ENCODE peak calls at places on chromosomes 12 and 14, in nine cellular contexts. U, T, Z, M, J, L, Q, X and B are unnamed samples.

GRCh38 chr14:25516838-25517237 is 466.9 kb upstream of the STXBP6 start:
- DNase-seq in U (no peak), T (no peak), Z (no peak), M (no peak), J (no peak), L (no peak), Q (no peak), X (no peak), B (no peak)

GRCh38 chr14:74596747-74597456 is 15.1 kb downstream of the LTBP2 start:
- DNase-seq in U (no peak), T (no peak), Z (no peak), M (no peak), J (no peak), L (no peak), Q (peak), X (no peak), B (no peak)

GRCh38 chr14:86237733-86238132 is 707.8 kb downstream of the FLRT2 start:
- DNase-seq in U (no peak), T (no peak), Z (no peak), M (no peak), J (no peak), L (no peak), Q (no peak), X (no peak), B (no peak)

GRCh38 chr14:64510825-64511679 is 6.5 kb downstream of the ZBTB1 start:
- DNase-seq in U (peak), T (peak), Z (no peak), M (peak), J (peak), L (no peak), Q (peak), X (peak), B (no peak)

GRCh38 chr12:111693818-111694217 is 8.0 kb downstream of the ACAD10 start:
- DNase-seq in U (no peak), T (no peak), Z (no peak), M (no peak), J (no peak), L (no peak), Q (no peak), X (no peak), B (no peak)

GRCh38 chr14:45185110-45185814 is 49.5 kb downstream of the FANCM start:
- DNase-seq in U (no peak), T (no peak), Z (no peak), M (no peak), J (no peak), L (no peak), Q (no peak), X (no peak), B (no peak)

GRCh38 chr14:21268612-21269251 is 510 bp downstream of the HNRNPC start:
- DNase-seq in U (no peak), T (no peak), Z (no peak), M (no peak), J (no peak), L (peak), Q (no peak), X (no peak), B (no peak)

GRCh38 chr12:51832708-51833107 is 15.8 kb downstream of the FIGNL2 start:
- DNase-seq in U (no peak), T (no peak), Z (no peak), M (no peak), J (no peak), L (no peak), Q (no peak), X (no peak), B (no peak)

GRCh38 chr12:3727354-3727753 is 25.6 kb downstream of the CRACR2A start:
- DNase-seq in U (no peak), T (no peak), Z (no peak), M (no peak), J (no peak), L (no peak), Q (no peak), X (no peak), B (no peak)

GRCh38 chr14:77615231-77616132 is 955 bp downstream of the SPTLC2 start:
- DNase-seq in U (no peak), T (no peak), Z (no peak), M (peak), J (no peak), L (no peak), Q (no peak), X (peak), B (no peak)

GRCh38 chr14:55604467-55604866 is 24.5 kb downstream of the KTN1 start:
- DNase-seq in U (no peak), T (no peak), Z (no peak), M (no peak), J (no peak), L (no peak), Q (no peak), X (no peak), B (no peak)

GRCh38 chr14:73786942-73787759 is 64.5 kb upstream of the PTGR2 start:
- DNase-seq in U (peak), T (peak), Z (peak), M (peak), J (no peak), L (no peak), Q (peak), X (peak), B (no peak)

GRCh38 chr14:39265741-39266588 is 32.2 kb downstream of the MIA2 start:
- DNase-seq in U (no peak), T (no peak), Z (no peak), M (no peak), J (no peak), L (no peak), Q (no peak), X (no peak), B (no peak)

GRCh38 chr14:23153891-23154796 is 29.3 kb downstream of the SLC7A8 start:
- DNase-seq in U (no peak), T (no peak), Z (peak), M (no peak), J (no peak), L (no peak), Q (peak), X (no peak), B (peak)

GRCh38 chr14:70666364-70666691 is 24.6 kb downstream of the TTC9 start:
- DNase-seq in U (no peak), T (no peak), Z (no peak), M (no peak), J (no peak), L (no peak), Q (no peak), X (no peak), B (no peak)

GRCh38 chr14:37550511-37550910 is 44.5 kb downstream of the FOXA1 start:
- DNase-seq in U (no peak), T (no peak), Z (no peak), M (no peak), J (no peak), L (peak), Q (no peak), X (no peak), B (peak)

GRCh38 chr12:9634177-9634803 is 26.6 kb upstream of the KLRB1 start:
- DNase-seq in U (peak), T (peak), Z (no peak), M (peak), J (peak), L (no peak), Q (no peak), X (peak), B (peak)